ENCODE peak calls at places on chromosomes 4 and X, in ten cellular contexts. L is heart left ventricle, O is esophagus squamous epithelium, F is ovary, Q is uterus, N is tibial nerve, Y is A549, K is body of pancreas, E is H54, V is right lobe of liver. M is an unnamed sample.

GRCh38 chr4:57109530-57109846 is 697 bp downstream of the IGFBP7 start:
- DNase-seq in L (no peak), O (no peak), F (no peak), Q (no peak), N (no peak), Y (no peak), K (no peak), E (no peak), V (peak), M (no peak)

GRCh38 chrX:69082055-69082752 is 83.0 kb downstream of the PJA1 start:
- DNase-seq in L (no peak), O (no peak), F (peak), Q (no peak), N (no peak), Y (no peak), K (no peak), E (no peak), V (no peak), M (no peak)

GRCh38 chr4:1279253-1279652 is 10.4 kb upstream of the MAEA start:
- DNase-seq in L (no peak), O (no peak), F (no peak), Q (no peak), N (no peak), Y (no peak), K (no peak), E (no peak), V (no peak), M (no peak)

GRCh38 chr4:2697995-2698414 is 58.1 kb downstream of the TNIP2 start:
- DNase-seq in L (no peak), O (no peak), F (no peak), Q (no peak), N (no peak), Y (no peak), K (no peak), E (no peak), V (peak), M (peak)

GRCh38 chrX:66030505-66031317 is 9.2 kb downstream of the VSIG4 start:
- DNase-seq in L (no peak), O (no peak), F (no peak), Q (no peak), N (no peak), Y (peak), K (peak), E (no peak), V (no peak), M (no peak)

GRCh38 chr4:16079046-16079445 is 4.8 kb downstream of the PROM1 start:
- DNase-seq in L (no peak), O (no peak), F (no peak), Q (no peak), N (no peak), Y (no peak), K (no peak), E (no peak), V (no peak), M (no peak)

GRCh38 chr4:16192631-16193483 is 33.4 kb downstream of the TAPT1 start:
- DNase-seq in L (no peak), O (no peak), F (no peak), Q (no peak), N (no peak), Y (no peak), K (no peak), E (no peak), V (no peak), M (no peak)

GRCh38 chr4:88998941-88999340 is 58.0 kb downstream of the FAM13A start:
- DNase-seq in L (no peak), O (no peak), F (no peak), Q (no peak), N (no peak), Y (no peak), K (no peak), E (no peak), V (no peak), M (no peak)

GRCh38 chr4:167183036-167183435 is 51.3 kb downstream of the SPOCK3 start:
- DNase-seq in L (no peak), O (no peak), F (no peak), Q (no peak), N (no peak), Y (no peak), K (no peak), E (no peak), V (no peak), M (no peak)

GRCh38 chr4:41339812-41340809 is 83.4 kb downstream of the UCHL1 start:
- DNase-seq in L (no peak), O (no peak), F (no peak), Q (no peak), N (no peak), Y (peak), K (no peak), E (no peak), V (no peak), M (peak)

GRCh38 chr4:153427363-153428071 is 38.6 kb upstream of the TMEM131L start:
- DNase-seq in L (no peak), O (no peak), F (no peak), Q (no peak), N (no peak), Y (no peak), K (no peak), E (no peak), V (no peak), M (no peak)

GRCh38 chrX:38458071-38458470 is 103.3 kb upstream of the TSPAN7 start:
- DNase-seq in L (no peak), O (no peak), F (no peak), Q (no peak), N (no peak), Y (peak), K (no peak), E (no peak), V (no peak), M (no peak)

GRCh38 chrX:100424012-100424411 is 13.9 kb upstream of the PCDH19 start:
- DNase-seq in L (no peak), O (no peak), F (no peak), Q (no peak), N (no peak), Y (no peak), K (no peak), E (no peak), V (no peak), M (no peak)

GRCh38 chr4:6724461-6725111 is 8.6 kb downstream of the BLOC1S4 start:
- DNase-seq in L (no peak), O (no peak), F (no peak), Q (no peak), N (no peak), Y (no peak), K (peak), E (no peak), V (no peak), M (peak)

GRCh38 chr4:54233697-54234496 is 4.8 kb downstream of the PDGFRA start:
- DNase-seq in L (peak), O (no peak), F (peak), Q (peak), N (peak), Y (peak), K (peak), E (peak), V (peak), M (peak)

GRCh38 chrX:111869639-111870034 is 6.3 kb upstream of the TRPC5OS start:
- DNase-seq in L (no peak), O (no peak), F (no peak), Q (no peak), N (peak), Y (peak), K (peak), E (peak), V (peak), M (peak)

GRCh38 chr4:151922811-151923210 is 162.0 kb upstream of the GATB start:
- DNase-seq in L (no peak), O (no peak), F (no peak), Q (no peak), N (no peak), Y (no peak), K (no peak), E (no peak), V (no peak), M (no peak)

GRCh38 chr4:114512595-114513295 is 85.9 kb upstream of the UGT8 start:
- DNase-seq in L (no peak), O (no peak), F (no peak), Q (no peak), N (no peak), Y (no peak), K (no peak), E (no peak), V (no peak), M (no peak)

GRCh38 chr4:110849461-110849860 is 226.6 kb upstream of the PITX2 start:
- DNase-seq in L (no peak), O (no peak), F (no peak), Q (no peak), N (no peak), Y (no peak), K (no peak), E (no peak), V (no peak), M (no peak)

GRCh38 chr4:107719211-107719926 is 665 bp downstream of the PAPSS1 start:
- DNase-seq in L (no peak), O (no peak), F (no peak), Q (peak), N (no peak), Y (peak), K (peak), E (peak), V (no peak), M (no peak)

GRCh38 chr4:181690498-181690897 is 552.7 kb upstream of the TENM3 start:
- DNase-seq in L (no peak), O (no peak), F (no peak), Q (no peak), N (no peak), Y (no peak), K (no peak), E (no peak), V (no peak), M (no peak)

GRCh38 chr4:18815779-18816173 is 794.2 kb upstream of the LCORL start:
- DNase-seq in L (no peak), O (no peak), F (no peak), Q (no peak), N (no peak), Y (no peak), K (no peak), E (no peak), V (no peak), M (no peak)

GRCh38 chr4:38800956-38801450 is 3.6 kb downstream of the TLR1 start:
- DNase-seq in L (no peak), O (no peak), F (no peak), Q (no peak), N (no peak), Y (no peak), K (no peak), E (no peak), V (no peak), M (no peak)

GRCh38 chrX:139091086-139091485 is 379.6 kb upstream of the FGF13 start:
- DNase-seq in L (no peak), O (no peak), F (no peak), Q (no peak), N (no peak), Y (no peak), K (no peak), E (no peak), V (no peak), M (no peak)

GRCh38 chr4:70958681-70959080 is 34.8 kb upstream of the DCK start:
- DNase-seq in L (no peak), O (no peak), F (no peak), Q (no peak), N (no peak), Y (no peak), K (no peak), E (no peak), V (no peak), M (no peak)

GRCh38 chr4:55071951-55072350 is 53.4 kb downstream of the KDR start:
- DNase-seq in L (no peak), O (no peak), F (no peak), Q (no peak), N (no peak), Y (no peak), K (no peak), E (no peak), V (no peak), M (no peak)

GRCh38 chr4:99091174-99091573 is 2.6 kb upstream of the ADH5 start:
- DNase-seq in L (no peak), O (no peak), F (no peak), Q (no peak), N (no peak), Y (no peak), K (no peak), E (no peak), V (no peak), M (no peak)

GRCh38 chr4:99084595-99084994 is 4.0 kb downstream of the ADH5 start:
- DNase-seq in L (no peak), O (no peak), F (no peak), Q (no peak), N (no peak), Y (no peak), K (no peak), E (no peak), V (no peak), M (no peak)

GRCh38 chr4:99090511-99090910 is 1.9 kb upstream of the ADH5 start:
- DNase-seq in L (no peak), O (no peak), F (no peak), Q (no peak), N (no peak), Y (no peak), K (no peak), E (no peak), V (no peak), M (no peak)

GRCh38 chr4:99087887-99088484 is 602 bp downstream of the ADH5 start:
- DNase-seq in L (peak), O (no peak), F (peak), Q (peak), N (peak), Y (peak), K (peak), E (peak), V (peak), M (peak)

GRCh38 chr4:99088485-99089365 is at the start of gene ADH5:
- DNase-seq in L (peak), O (peak), F (peak), Q (peak), N (peak), Y (peak), K (peak), E (peak), V (peak), M (peak)
- TF ChIP-seq POLR2A in L (no peak), O (peak), F (peak), Q (peak), N (peak), Y (peak), K (peak), E (peak), V (peak), M (peak)

DNA sequence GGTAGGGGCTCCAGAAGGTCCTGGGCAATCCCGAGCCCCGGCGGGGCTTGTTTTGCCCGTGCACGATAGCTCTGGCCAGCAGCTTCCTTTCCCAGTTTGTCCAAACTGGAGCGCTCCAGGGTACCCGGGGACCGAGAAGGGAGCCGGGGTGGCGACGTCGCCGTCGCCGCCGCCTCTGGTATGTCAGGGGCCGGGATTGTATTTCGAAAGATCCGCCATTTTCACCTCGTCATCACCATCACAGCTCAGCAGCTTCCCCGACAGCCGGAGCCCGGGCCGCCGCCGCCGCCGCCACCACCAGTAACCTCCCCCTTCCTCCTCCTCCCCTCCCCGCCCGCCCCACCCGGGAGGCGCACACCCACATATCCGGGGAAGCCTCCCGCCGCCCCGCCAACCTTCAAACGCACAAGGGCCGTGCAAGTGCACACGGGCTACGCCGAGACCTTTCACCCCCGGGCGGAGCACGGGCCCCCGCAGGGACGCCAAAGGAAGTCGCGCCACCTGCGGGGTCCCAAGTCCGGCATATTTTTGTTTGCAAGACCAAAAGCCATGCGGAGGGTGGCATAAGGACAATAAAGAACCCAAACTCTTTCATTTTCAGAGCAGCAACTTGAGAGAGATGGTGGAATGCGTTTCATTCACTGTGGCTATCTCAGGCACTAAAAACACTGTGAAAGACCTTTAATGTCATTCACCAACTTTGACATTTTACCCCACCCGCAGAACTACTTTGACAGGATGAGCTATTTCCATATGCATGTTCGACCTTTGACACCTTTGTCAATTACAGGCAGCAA is at the start of gene LIN54:
- DNase-seq in L (peak), O (peak), F (peak), Q (peak), N (peak), Y (peak), K (peak), E (peak), V (peak), M (peak)
- TF ChIP-seq POLR2A in L (no peak), O (no peak), F (no peak), Q (no peak), N (no peak), Y (no peak), K (peak), E (peak), V (peak), M (peak)

GRCh38 chrX:46873746-46874145 is 36.9 kb downstream of the RP2 start:
- DNase-seq in L (no peak), O (no peak), F (no peak), Q (no peak), N (no peak), Y (no peak), K (no peak), E (no peak), V (no peak), M (no peak)
- TF ChIP-seq POLR2A in L (no peak), O (no peak), F (no peak), Q (no peak), N (no peak), Y (no peak), K (no peak), E (no peak), V (no peak), M (no peak)

GRCh38 chr4:185425600-185426352 is at the start of gene UFSP2:
- DNase-seq in L (peak), O (peak), F (peak), Q (peak), N (peak), Y (peak), K (peak), E (peak), V (peak), M (peak)
- TF ChIP-seq POLR2A in L (no peak), O (no peak), F (peak), Q (peak), N (peak), Y (peak), K (peak), E (peak), V (peak), M (peak)

DNA sequence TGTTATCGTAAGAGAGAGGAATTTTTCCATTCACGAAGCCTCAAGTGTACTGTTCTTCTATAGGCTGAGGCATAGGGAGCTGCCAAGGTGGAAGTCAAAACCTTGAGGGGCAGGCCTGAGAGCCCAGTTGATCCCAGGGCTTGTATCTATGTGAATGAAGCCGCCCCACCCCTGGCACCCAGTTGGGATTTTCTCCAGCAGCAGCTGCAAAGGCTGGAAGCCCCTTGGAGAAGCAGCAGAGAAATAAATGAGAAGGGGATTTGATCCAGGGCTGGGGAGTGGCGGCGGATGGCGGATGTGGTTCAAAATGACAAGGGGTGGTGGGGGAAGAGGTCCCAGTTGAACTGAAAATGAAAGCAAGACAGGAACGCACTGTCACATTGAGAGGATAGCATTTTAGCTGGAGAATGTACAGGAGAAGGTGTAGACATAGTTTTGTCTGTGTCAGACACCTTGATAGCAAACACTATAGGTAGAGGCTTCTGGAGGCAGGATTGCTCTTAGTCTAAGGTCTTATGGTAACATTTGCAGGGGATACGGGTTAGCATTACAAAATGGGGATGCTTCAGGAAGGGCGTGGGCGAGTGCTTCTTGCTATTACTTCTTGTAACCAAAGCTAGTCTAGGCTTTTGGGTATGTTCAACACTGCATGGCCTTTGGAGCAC is 32.6 kb downstream of the DOCK11 start:
- DNase-seq in L (peak), O (no peak), F (no peak), Q (no peak), N (no peak), Y (no peak), K (no peak), E (no peak), V (no peak), M (no peak)
- TF ChIP-seq POLR2A in L (no peak), O (no peak), F (no peak), Q (no peak), N (no peak), Y (no peak), K (no peak), E (no peak), V (no peak), M (no peak)

GRCh38 chr4:139176299-139177048 is 544 bp downstream of the ELF2 start:
- DNase-seq in L (peak), O (peak), F (peak), Q (peak), N (peak), Y (peak), K (peak), E (peak), V (peak), M (peak)
- TF ChIP-seq POLR2A in L (no peak), O (peak), F (peak), Q (peak), N (peak), Y (no peak), K (peak), E (peak), V (peak), M (peak)

DNA sequence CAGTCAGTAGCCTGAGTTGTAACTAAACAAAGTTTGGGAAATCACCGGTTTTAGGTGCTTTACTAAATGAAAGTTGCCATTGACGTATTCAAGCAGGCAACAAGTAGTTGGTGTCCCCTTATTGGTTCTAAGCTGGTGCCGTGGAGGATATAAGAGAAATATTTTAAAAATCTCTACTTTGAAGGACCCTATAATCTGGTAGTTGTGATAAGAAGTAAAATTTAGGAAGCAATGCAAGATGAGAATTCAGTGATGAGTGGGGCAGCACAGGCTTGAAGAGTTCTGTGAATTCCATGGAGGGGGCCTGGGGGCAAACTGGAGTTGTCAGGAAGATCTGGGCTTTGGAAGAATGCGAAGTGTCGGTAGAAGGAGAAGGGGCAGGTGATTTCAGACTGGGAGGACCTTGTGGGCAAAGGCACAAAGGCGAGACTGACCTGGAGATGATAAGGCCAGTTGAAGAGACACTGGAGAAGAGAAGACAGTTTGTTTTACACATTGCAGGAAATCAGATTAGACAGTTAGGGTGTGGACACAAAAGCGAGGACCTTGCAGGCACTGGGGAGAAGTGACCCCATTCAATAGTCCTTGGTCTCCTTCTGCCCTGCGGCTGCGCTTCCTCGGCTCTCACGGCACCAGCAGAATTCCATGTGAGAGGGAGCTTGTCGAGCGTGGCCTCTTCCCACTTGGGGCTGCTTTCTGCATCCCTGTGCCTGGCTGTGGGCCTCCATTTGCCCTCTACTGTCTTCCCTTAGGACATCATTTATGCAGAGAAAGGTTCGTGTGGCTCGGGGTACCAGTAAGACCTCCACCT is 1.3 kb downstream of the RHOH start:
- DNase-seq in L (no peak), O (no peak), F (no peak), Q (no peak), N (no peak), Y (no peak), K (no peak), E (no peak), V (no peak), M (no peak)
- TF ChIP-seq POLR2A in L (no peak), O (no peak), F (no peak), Q (no peak), N (no peak), Y (no peak), K (no peak), E (no peak), V (no peak), M (no peak)

GRCh38 chrX:129777218-129777768 is 2.5 kb upstream of the SASH3 start:
- DNase-seq in L (peak), O (no peak), F (no peak), Q (no peak), N (no peak), Y (no peak), K (peak), E (no peak), V (peak), M (peak)
- TF ChIP-seq POLR2A in L (no peak), O (no peak), F (no peak), Q (no peak), N (no peak), Y (no peak), K (no peak), E (no peak), V (peak), M (no peak)

M was measured in adrenal gland.